ENCODE peak calls at places on chromosomes 12 and 14, in ten cellular contexts. Z, V, Y, W, U, R, T, N, A and C are unnamed samples.

GRCh38 chr12:123278150-123278627 is 6.5 kb upstream of the CDK2AP1 start:
- DNase-seq in Z (no peak), V (no peak), Y (no peak), W (no peak), U (no peak), R (peak; percentile 29), T (no peak), N (no peak), A (no peak), C (no peak)

GRCh38 chr14:70281938-70282337 is 77.5 kb downstream of the COX16 start:
- DNase-seq in Z (peak; percentile 55), V (no peak), Y (peak; percentile 25), W (no peak), U (no peak), R (no peak), T (peak; percentile 39), N (no peak), A (no peak), C (no peak)

GRCh38 chr14:95649230-95649629 is 37.0 kb upstream of the TCL1B start:
- DNase-seq in Z (peak; percentile 5), V (no peak), Y (no peak), W (no peak), U (no peak), R (no peak), T (peak; percentile 41), N (no peak), A (no peak), C (no peak)

GRCh38 chr14:61752626-61753025 is 9.6 kb upstream of the SNAPC1 start:
- DNase-seq in Z (no peak), V (no peak), Y (no peak), W (no peak), U (no peak), R (peak; percentile 71), T (no peak), N (no peak), A (no peak), C (no peak)

GRCh38 chr12:123971770-123972447 is 722 bp downstream of the CCDC92 start:
- DNase-seq in Z (no peak), V (peak; percentile 34), Y (peak; percentile 49), W (peak; percentile 26), U (no peak), R (peak; percentile 57), T (no peak), N (peak; percentile 23), A (no peak), C (no peak)

GRCh38 chr14:49512147-49512551 is 74.0 kb downstream of the RPS29 start:
- DNase-seq in Z (no peak), V (no peak), Y (peak; percentile 96), W (no peak), U (no peak), R (peak; percentile 40), T (no peak), N (no peak), A (peak; percentile 3), C (peak; percentile 82)

GRCh38 chr12:59626382-59626781 is 30.6 kb downstream of the SLC16A7 start:
- DNase-seq in Z (no peak), V (no peak), Y (no peak), W (no peak), U (no peak), R (no peak), T (no peak), N (no peak), A (no peak), C (no peak)

GRCh38 chr14:37150414-37150813 is 22.0 kb downstream of the SLC25A21 start:
- DNase-seq in Z (peak; percentile 73), V (no peak), Y (peak; percentile 42), W (no peak), U (no peak), R (peak; percentile 52), T (peak; percentile 43), N (no peak), A (peak; percentile 26), C (peak; percentile 11)

GRCh38 chr12:128109636-128110035 is 157.3 kb upstream of the TMEM132C start:
- DNase-seq in Z (no peak), V (no peak), Y (no peak), W (no peak), U (no peak), R (no peak), T (no peak), N (no peak), A (no peak), C (no peak)

GRCh38 chr12:31832740-31833540 is 104.1 kb upstream of the AMN1 start:
- DNase-seq in Z (no peak), V (no peak), Y (no peak), W (peak; percentile 5), U (no peak), R (no peak), T (no peak), N (peak; percentile 9), A (no peak), C (no peak)

GRCh38 chr14:78119440-78119839 is 50.7 kb upstream of the NRXN3 start:
- DNase-seq in Z (no peak), V (no peak), Y (no peak), W (no peak), U (no peak), R (no peak), T (no peak), N (no peak), A (no peak), C (no peak)

GRCh38 chr14:38755036-38755435 is 348.0 kb downstream of the SEC23A start:
- DNase-seq in Z (no peak), V (no peak), Y (no peak), W (no peak), U (no peak), R (no peak), T (no peak), N (no peak), A (no peak), C (no peak)

GRCh38 chr14:96274122-96274910 is 18.3 kb downstream of the BDKRB1 start:
- DNase-seq in Z (no peak), V (no peak), Y (peak; percentile 41), W (no peak), U (no peak), R (peak; percentile 92), T (no peak), N (no peak), A (no peak), C (no peak)

GRCh38 chr12:107200394-107200793 is 107.0 kb upstream of the CRY1 start:
- DNase-seq in Z (peak; percentile 35), V (no peak), Y (peak; percentile 84), W (no peak), U (no peak), R (peak; percentile 77), T (peak; percentile 38), N (no peak), A (no peak), C (peak; percentile 14)

GRCh38 chr12:26906704-26907103 is 31.1 kb downstream of the INTS13 start:
- DNase-seq in Z (no peak), V (no peak), Y (no peak), W (no peak), U (no peak), R (no peak), T (peak; percentile 82), N (no peak), A (no peak), C (no peak)

GRCh38 chr14:103332143-103332919 is 1.7 kb upstream of the EIF5 start:
- DNase-seq in Z (no peak), V (no peak), Y (no peak), W (no peak), U (no peak), R (no peak), T (no peak), N (no peak), A (no peak), C (no peak)

GRCh38 chr12:88145567-88146347 is 3.6 kb downstream of the TMTC3 start:
- DNase-seq in Z (no peak), V (no peak), Y (no peak), W (no peak), U (no peak), R (no peak), T (no peak), N (no peak), A (no peak), C (no peak)

GRCh38 chr12:69442894-69443293 is 27.3 kb upstream of the FRS2 start:
- DNase-seq in Z (no peak), V (no peak), Y (peak; percentile 86), W (no peak), U (no peak), R (peak; percentile 41), T (no peak), N (no peak), A (no peak), C (no peak)

GRCh38 chr14:33280646-33281045 is 342.0 kb downstream of the NPAS3 start:
- DNase-seq in Z (no peak), V (no peak), Y (peak; percentile 54), W (no peak), U (no peak), R (peak; percentile 58), T (no peak), N (no peak), A (no peak), C (no peak)

GRCh38 chr12:58247633-58248032 is 306.3 kb downstream of the ATP23 start:
- DNase-seq in Z (no peak), V (no peak), Y (peak; percentile 11), W (no peak), U (no peak), R (no peak), T (no peak), N (no peak), A (no peak), C (no peak)

GRCh38 chr14:60839657-60840056 is 105.1 kb downstream of the MNAT1 start:
- DNase-seq in Z (no peak), V (no peak), Y (no peak), W (no peak), U (no peak), R (no peak), T (no peak), N (no peak), A (no peak), C (no peak)

GRCh38 chr12:11763760-11764520 is 114.5 kb downstream of the ETV6 start:
- DNase-seq in Z (no peak), V (no peak), Y (peak; percentile 40), W (no peak), U (no peak), R (peak; percentile 90), T (no peak), N (no peak), A (no peak), C (no peak)

GRCh38 chr14:26917086-26917485 is 319.3 kb upstream of the NOVA1 start:
- DNase-seq in Z (no peak), V (no peak), Y (peak; percentile 12), W (no peak), U (no peak), R (peak; percentile 50), T (no peak), N (no peak), A (no peak), C (peak; percentile 34)

GRCh38 chr14:99575043-99576023 is 28.7 kb downstream of the CCDC85C start:
- DNase-seq in Z (no peak), V (no peak), Y (peak; percentile 88), W (no peak), U (no peak), R (no peak), T (no peak), N (no peak), A (no peak), C (no peak)

GRCh38 chr12:5498081-5498480 is 66.2 kb downstream of the NTF3 start:
- DNase-seq in Z (no peak), V (no peak), Y (peak; percentile 62), W (no peak), U (no peak), R (no peak), T (no peak), N (no peak), A (no peak), C (no peak)

GRCh38 chr14:76904100-76904739 is 78.0 kb downstream of the LRRC74A start:
- DNase-seq in Z (no peak), V (no peak), Y (peak; percentile 54), W (no peak), U (no peak), R (peak; percentile 88), T (no peak), N (no peak), A (peak; percentile 82), C (no peak)

GRCh38 chr12:114636723-114637480 is 47.1 kb downstream of the TBX3 start:
- DNase-seq in Z (no peak), V (no peak), Y (peak; percentile 32), W (no peak), U (no peak), R (peak; percentile 29), T (no peak), N (no peak), A (no peak), C (no peak)

GRCh38 chr14:102988054-102988453 is 65.6 kb downstream of the AMN start:
- DNase-seq in Z (no peak), V (no peak), Y (no peak), W (no peak), U (no peak), R (no peak), T (no peak), N (no peak), A (no peak), C (no peak)